ENCODE peak calls at places on chromosomes 6 and 20, in six cellular contexts. B, N, M, J, S and Z are unnamed samples.

GRCh38 chr6:5401845-5402738 is 140.8 kb downstream of the FARS2 start:
- DNase-seq in B (no peak), N (no peak), M (no peak), J (no peak), S (no peak), Z (no peak)

GRCh38 chr6:122580731-122581130 is 29.5 kb upstream of the PKIB start:
- DNase-seq in B (no peak), N (no peak), M (no peak), J (no peak), S (no peak), Z (no peak)

GRCh38 chr6:11700118-11700718 is 78.4 kb downstream of the ADTRP start:
- DNase-seq in B (peak; percentile 20), N (no peak), M (peak; percentile 50), J (peak; percentile 41), S (no peak), Z (no peak)

GRCh38 chr6:107603029-107603428 is 113.1 kb downstream of the SOBP start:
- DNase-seq in B (no peak), N (peak; percentile 63), M (no peak), J (no peak), S (no peak), Z (no peak)

GRCh38 chr20:38617011-38617829 is 15.6 kb downstream of the ARHGAP40 start:
- DNase-seq in B (peak; percentile 5), N (no peak), M (no peak), J (no peak), S (no peak), Z (no peak)

GRCh38 chr6:62528894-62529526 is 243.0 kb upstream of the KHDRBS2 start:
- DNase-seq in B (no peak), N (no peak), M (no peak), J (no peak), S (no peak), Z (no peak)

GRCh38 chr6:36370638-36371037 is 16.8 kb downstream of the ETV7 start:
- DNase-seq in B (no peak), N (no peak), M (no peak), J (no peak), S (no peak), Z (no peak)

GRCh38 chr6:168040856-168041496 is 38.0 kb downstream of the FRMD1 start:
- DNase-seq in B (no peak), N (no peak), M (no peak), J (no peak), S (no peak), Z (no peak)

GRCh38 chr6:215335-216034 is 76.8 kb upstream of the DUSP22 start:
- DNase-seq in B (peak; percentile 14), N (no peak), M (no peak), J (no peak), S (no peak), Z (peak; percentile 51)

GRCh38 chr6:87541041-87541440 is 48.7 kb downstream of the RARS2 start:
- DNase-seq in B (no peak), N (no peak), M (no peak), J (no peak), S (no peak), Z (no peak)

GRCh38 chr20:15799871-15800270 is 773.4 kb downstream of the KIF16B start:
- DNase-seq in B (peak; percentile 32), N (no peak), M (no peak), J (no peak), S (no peak), Z (no peak)

GRCh38 chr20:4548552-4548951 is 173.2 kb upstream of the PRND start:
- DNase-seq in B (no peak), N (no peak), M (no peak), J (no peak), S (no peak), Z (no peak)

GRCh38 chr20:10309326-10309725 is 90.7 kb downstream of the SNAP25 start:
- DNase-seq in B (peak; percentile 96), N (no peak), M (no peak), J (no peak), S (no peak), Z (no peak)

GRCh38 chr6:38713812-38714211 is 1.3 kb upstream of the DNAH8 start:
- DNase-seq in B (no peak), N (no peak), M (no peak), J (no peak), S (no peak), Z (peak; percentile 34)

GRCh38 chr6:101401792-101402617 is 8.5 kb downstream of the GRIK2 start:
- DNase-seq in B (no peak), N (peak; percentile 47), M (no peak), J (no peak), S (peak; percentile 70), Z (no peak)

GRCh38 chr6:169971171-169971861 is 219.9 kb downstream of the ERMARD start:
- DNase-seq in B (no peak), N (no peak), M (no peak), J (no peak), S (peak; percentile 69), Z (no peak)

GRCh38 chr6:9484091-9484490 is 930.8 kb downstream of the TFAP2A start:
- DNase-seq in B (peak; percentile 28), N (no peak), M (no peak), J (no peak), S (no peak), Z (no peak)

GRCh38 chr20:59122377-59122932 is 41.2 kb upstream of the ZNF831 start:
- DNase-seq in B (no peak), N (no peak), M (no peak), J (no peak), S (no peak), Z (no peak)

GRCh38 chr6:8337147-8337546 is 98.2 kb downstream of the SLC35B3 start:
- DNase-seq in B (no peak), N (no peak), M (no peak), J (no peak), S (no peak), Z (no peak)

GRCh38 chr6:74357329-74357728 is 661.3 kb downstream of the CD109 start:
- DNase-seq in B (no peak), N (no peak), M (no peak), J (no peak), S (no peak), Z (no peak)

GRCh38 chr20:58174708-58175287 is 53.7 kb downstream of the ANKRD60 start:
- DNase-seq in B (no peak), N (no peak), M (no peak), J (no peak), S (peak; percentile 81), Z (no peak)

GRCh38 chr20:37397076-37397953 is 51.4 kb downstream of the SRC start:
- DNase-seq in B (no peak), N (no peak), M (no peak), J (no peak), S (no peak), Z (no peak)

GRCh38 chr6:9412951-9413559 is 977.7 kb upstream of the SLC35B3 start:
- DNase-seq in B (no peak), N (no peak), M (peak; percentile 48), J (no peak), S (no peak), Z (no peak)

GRCh38 chr6:96015791-96016776 is at the start of gene FUT9:
- DNase-seq in B (no peak), N (peak; percentile 94), M (no peak), J (no peak), S (peak; percentile 53), Z (no peak)

GRCh38 chr6:41602864-41603608 is 35.2 kb upstream of the MDFI start:
- DNase-seq in B (peak; percentile 72), N (peak; percentile 88), M (peak; percentile 76), J (peak; percentile 66), S (peak; percentile 88), Z (peak; percentile 71)

GRCh38 chr6:2196079-2196679 is 49.2 kb downstream of the GMDS start:
- DNase-seq in B (peak; percentile 29), N (peak; percentile 42), M (peak; percentile 41), J (peak; percentile 30), S (no peak), Z (peak; percentile 30)

GRCh38 chr6:65979120-65979519 is 272.1 kb upstream of the EYS start:
- DNase-seq in B (peak; percentile 1), N (no peak), M (no peak), J (no peak), S (no peak), Z (no peak)

GRCh38 chr6:96939019-96939805 is 14.7 kb downstream of the KLHL32 start:
- DNase-seq in B (peak; percentile 59), N (peak; percentile 79), M (peak; percentile 83), J (no peak), S (no peak), Z (no peak)